ENCODE peak calls at places on chromosomes 1 and 21, in nine cellular contexts. One of them, this sample, is unnamed.

GRCh38 chr1:239792157-239792556 is 299.5 kb upstream of the FMN2 start:
- DNase-seq in GM23338: no peak
- DNase-seq in HCT116: no peak
- DNase-seq in A673: no peak
- DNase-seq in astrocyte: no peak
- DNase-seq in HepG2: no peak
- DNase-seq in K562: no peak
- DNase-seq in GM23248: no peak
- DNase-seq in endothelial cell of umbilical vein: no peak
- DNase-seq in this sample: no peak

GRCh38 chr1:169999357-169999756 is 75.1 kb downstream of the KIFAP3 start:
- DNase-seq in GM23338: no peak
- DNase-seq in HCT116: peak
- DNase-seq in A673: peak
- DNase-seq in astrocyte: peak
- DNase-seq in HepG2: no peak
- DNase-seq in K562: no peak
- DNase-seq in GM23248: peak
- DNase-seq in endothelial cell of umbilical vein: peak
- DNase-seq in this sample: no peak

GRCh38 chr1:156700731-156701130 is 4.7 kb downstream of the CRABP2 start:
- DNase-seq in GM23338: no peak
- DNase-seq in HCT116: no peak
- DNase-seq in A673: no peak
- DNase-seq in astrocyte: no peak
- DNase-seq in HepG2: no peak
- DNase-seq in K562: no peak
- DNase-seq in GM23248: no peak
- DNase-seq in endothelial cell of umbilical vein: no peak
- DNase-seq in this sample: no peak

GRCh38 chr1:39250460-39251240 is 46.2 kb downstream of the MACF1 start:
- DNase-seq in GM23338: no peak
- DNase-seq in HCT116: no peak
- DNase-seq in A673: peak
- DNase-seq in astrocyte: peak
- DNase-seq in HepG2: no peak
- DNase-seq in K562: no peak
- DNase-seq in GM23248: peak
- DNase-seq in endothelial cell of umbilical vein: no peak
- DNase-seq in this sample: no peak

GRCh38 chr21:15444118-15444960 is 285.4 kb upstream of the USP25 start:
- DNase-seq in GM23338: peak
- DNase-seq in HCT116: no peak
- DNase-seq in A673: no peak
- DNase-seq in astrocyte: no peak
- DNase-seq in HepG2: peak
- DNase-seq in K562: no peak
- DNase-seq in GM23248: no peak
- DNase-seq in endothelial cell of umbilical vein: no peak
- DNase-seq in this sample: no peak

GRCh38 chr1:184866991-184867788 is 107.1 kb downstream of the NIBAN1 start:
- DNase-seq in GM23338: no peak
- DNase-seq in HCT116: no peak
- DNase-seq in A673: peak
- DNase-seq in astrocyte: peak
- DNase-seq in HepG2: no peak
- DNase-seq in K562: no peak
- DNase-seq in GM23248: peak
- DNase-seq in endothelial cell of umbilical vein: no peak
- DNase-seq in this sample: no peak

GRCh38 chr1:241810769-241811402 is 37.1 kb upstream of the EXO1 start:
- DNase-seq in GM23338: no peak
- DNase-seq in HCT116: no peak
- DNase-seq in A673: no peak
- DNase-seq in astrocyte: no peak
- DNase-seq in HepG2: no peak
- DNase-seq in K562: no peak
- DNase-seq in GM23248: no peak
- DNase-seq in endothelial cell of umbilical vein: no peak
- DNase-seq in this sample: no peak

GRCh38 chr1:226723640-226724532 is 15.2 kb downstream of the ITPKB start:
- DNase-seq in GM23338: peak
- DNase-seq in HCT116: no peak
- DNase-seq in A673: peak
- DNase-seq in astrocyte: peak
- DNase-seq in HepG2: no peak
- DNase-seq in K562: peak
- DNase-seq in GM23248: peak
- DNase-seq in endothelial cell of umbilical vein: peak
- DNase-seq in this sample: no peak

GRCh38 chr1:53219711-53220110 is 723 bp downstream of the CZIB start:
- DNase-seq in GM23338: no peak
- DNase-seq in HCT116: no peak
- DNase-seq in A673: no peak
- DNase-seq in astrocyte: no peak
- DNase-seq in HepG2: no peak
- DNase-seq in K562: no peak
- DNase-seq in GM23248: peak
- DNase-seq in endothelial cell of umbilical vein: peak
- DNase-seq in this sample: no peak

GRCh38 chr1:53218201-53218600 is 2.2 kb downstream of the CZIB start:
- DNase-seq in GM23338: no peak
- DNase-seq in HCT116: no peak
- DNase-seq in A673: no peak
- DNase-seq in astrocyte: no peak
- DNase-seq in HepG2: no peak
- DNase-seq in K562: no peak
- DNase-seq in GM23248: no peak
- DNase-seq in endothelial cell of umbilical vein: no peak
- DNase-seq in this sample: no peak

GRCh38 chr1:53220962-53221286 is 490 bp upstream of the CZIB start:
- DNase-seq in GM23338: no peak
- DNase-seq in HCT116: no peak
- DNase-seq in A673: peak
- DNase-seq in astrocyte: no peak
- DNase-seq in HepG2: no peak
- DNase-seq in K562: no peak
- DNase-seq in GM23248: no peak
- DNase-seq in endothelial cell of umbilical vein: no peak
- DNase-seq in this sample: no peak

GRCh38 chr1:53214541-53214940 is 5.9 kb downstream of the CZIB start:
- DNase-seq in GM23338: no peak
- DNase-seq in HCT116: no peak
- DNase-seq in A673: no peak
- DNase-seq in astrocyte: no peak
- DNase-seq in HepG2: no peak
- DNase-seq in K562: no peak
- DNase-seq in GM23248: no peak
- DNase-seq in endothelial cell of umbilical vein: no peak
- DNase-seq in this sample: no peak

DNA sequence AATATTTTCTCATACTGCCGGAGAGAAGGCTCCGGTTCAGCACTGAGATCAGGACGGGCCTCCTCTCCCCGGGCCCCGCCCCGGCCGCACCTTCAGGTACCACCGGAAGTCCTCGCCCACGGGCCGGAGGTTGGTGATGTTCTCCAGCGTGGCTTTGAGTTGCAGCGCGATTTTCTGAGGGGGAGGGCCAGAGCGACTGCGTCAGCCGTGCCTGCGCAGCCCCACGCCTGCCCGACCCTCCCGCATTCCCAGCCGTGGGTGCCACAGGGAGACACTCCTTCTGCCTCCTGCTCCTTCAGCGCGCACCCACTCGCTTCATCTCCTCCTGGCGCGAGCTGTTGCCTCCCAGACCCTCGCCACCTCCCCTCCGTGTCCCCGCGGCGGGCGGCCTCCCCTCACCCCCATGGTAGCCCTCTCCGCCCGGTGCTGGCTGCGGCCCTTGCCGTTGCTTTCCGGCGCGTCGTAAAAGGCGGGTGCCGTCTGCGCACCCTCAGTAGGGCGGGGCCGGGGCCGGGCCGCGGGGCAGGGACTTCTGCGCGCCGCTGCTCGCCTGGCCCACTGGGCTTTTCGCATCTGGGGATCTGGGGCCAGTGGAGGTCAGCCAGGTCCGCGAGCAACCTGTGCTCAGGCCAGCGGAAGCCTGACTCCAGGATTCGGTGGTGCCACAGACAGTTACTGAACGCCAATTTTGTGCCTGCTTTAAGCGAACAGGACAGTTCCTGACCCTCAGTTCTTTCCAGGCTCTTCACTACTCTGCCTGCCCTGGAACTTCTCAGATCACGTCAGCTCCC is at the start of gene CZIB:
- DNase-seq in GM23338: peak
- DNase-seq in HCT116: peak
- DNase-seq in A673: peak
- DNase-seq in astrocyte: peak
- DNase-seq in HepG2: peak
- DNase-seq in K562: peak
- DNase-seq in GM23248: peak
- DNase-seq in endothelial cell of umbilical vein: peak
- DNase-seq in this sample: peak
- TF ChIP-seq EZH2 in GM23338: no peak
- TF ChIP-seq EZH2 in HCT116: no peak
- TF ChIP-seq EZH2 in A673: no peak
- TF ChIP-seq EZH2 in astrocyte: no peak
- TF ChIP-seq EZH2 in HepG2: no peak
- TF ChIP-seq EZH2 in K562: no peak
- TF ChIP-seq EZH2 in GM23248: no peak
- TF ChIP-seq EZH2 in endothelial cell of umbilical vein: no peak
- TF ChIP-seq EZH2 in this sample: no peak

DNA sequence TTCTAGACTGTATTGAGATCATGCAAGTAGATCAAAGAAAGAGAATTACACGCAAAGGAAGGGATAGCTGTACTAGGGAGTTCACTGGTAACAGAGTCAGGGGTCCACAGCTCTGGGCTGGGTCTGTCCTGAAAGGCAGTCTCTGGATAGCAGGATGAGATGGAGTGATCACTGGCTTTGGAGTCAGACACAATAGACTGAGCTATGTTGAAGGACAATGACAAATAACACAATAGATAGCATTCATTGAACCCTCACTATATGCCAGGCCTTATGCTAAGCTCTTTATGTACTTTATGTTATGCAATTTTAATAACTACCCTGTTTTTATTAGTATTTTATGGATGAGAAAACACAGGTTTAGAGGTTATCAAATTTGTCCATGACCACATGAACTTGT is 10.0 kb upstream of the DNAJC6 start:
- DNase-seq in GM23338: no peak
- DNase-seq in HCT116: no peak
- DNase-seq in A673: no peak
- DNase-seq in astrocyte: no peak
- DNase-seq in HepG2: no peak
- DNase-seq in K562: no peak
- DNase-seq in GM23248: no peak
- DNase-seq in endothelial cell of umbilical vein: no peak
- DNase-seq in this sample: no peak
- H3K4me3 ChIP-seq in GM23338: no peak
- H3K4me3 ChIP-seq in HCT116: no peak
- H3K4me3 ChIP-seq in A673: no peak
- H3K4me3 ChIP-seq in astrocyte: no peak
- H3K4me3 ChIP-seq in HepG2: no peak
- H3K4me3 ChIP-seq in K562: no peak
- H3K4me3 ChIP-seq in GM23248: no peak
- H3K4me3 ChIP-seq in endothelial cell of umbilical vein: no peak
- H3K4me3 ChIP-seq in this sample: no peak

GRCh38 chr1:212952596-212952995 is 2.3 kb downstream of the VASH2 start:
- DNase-seq in GM23338: no peak
- DNase-seq in HCT116: no peak
- DNase-seq in A673: no peak
- DNase-seq in astrocyte: no peak
- DNase-seq in HepG2: no peak
- DNase-seq in K562: no peak
- DNase-seq in GM23248: no peak
- DNase-seq in endothelial cell of umbilical vein: no peak
- DNase-seq in this sample: no peak

GRCh38 chr1:212949771-212950170 is 570 bp upstream of the VASH2 start:
- DNase-seq in GM23338: no peak
- DNase-seq in HCT116: no peak
- DNase-seq in A673: no peak
- DNase-seq in astrocyte: no peak
- DNase-seq in HepG2: no peak
- DNase-seq in K562: no peak
- DNase-seq in GM23248: no peak
- DNase-seq in endothelial cell of umbilical vein: no peak
- DNase-seq in this sample: no peak

GRCh38 chr1:212946872-212947271 is 3.5 kb upstream of the VASH2 start:
- DNase-seq in GM23338: no peak
- DNase-seq in HCT116: no peak
- DNase-seq in A673: no peak
- DNase-seq in astrocyte: no peak
- DNase-seq in HepG2: no peak
- DNase-seq in K562: no peak
- DNase-seq in GM23248: no peak
- DNase-seq in endothelial cell of umbilical vein: no peak
- DNase-seq in this sample: no peak

GRCh38 chr1:212951058-212951923 is 950 bp downstream of the VASH2 start:
- DNase-seq in GM23338: no peak
- DNase-seq in HCT116: no peak
- DNase-seq in A673: no peak
- DNase-seq in astrocyte: no peak
- DNase-seq in HepG2: no peak
- DNase-seq in K562: no peak
- DNase-seq in GM23248: peak
- DNase-seq in endothelial cell of umbilical vein: no peak
- DNase-seq in this sample: no peak

GRCh38 chr1:212950243-212951057 is at the start of gene VASH2:
- DNase-seq in GM23338: peak
- DNase-seq in HCT116: peak
- DNase-seq in A673: peak
- DNase-seq in astrocyte: peak
- DNase-seq in HepG2: peak
- DNase-seq in K562: peak
- DNase-seq in GM23248: peak
- DNase-seq in endothelial cell of umbilical vein: peak
- DNase-seq in this sample: no peak
- TF ChIP-seq EZH2 in GM23338: no peak
- TF ChIP-seq EZH2 in HCT116: no peak
- TF ChIP-seq EZH2 in A673: no peak
- TF ChIP-seq EZH2 in astrocyte: no peak
- TF ChIP-seq EZH2 in HepG2: no peak
- TF ChIP-seq EZH2 in K562: no peak
- TF ChIP-seq EZH2 in GM23248: peak
- TF ChIP-seq EZH2 in endothelial cell of umbilical vein: no peak
- TF ChIP-seq EZH2 in this sample: no peak

DNA sequence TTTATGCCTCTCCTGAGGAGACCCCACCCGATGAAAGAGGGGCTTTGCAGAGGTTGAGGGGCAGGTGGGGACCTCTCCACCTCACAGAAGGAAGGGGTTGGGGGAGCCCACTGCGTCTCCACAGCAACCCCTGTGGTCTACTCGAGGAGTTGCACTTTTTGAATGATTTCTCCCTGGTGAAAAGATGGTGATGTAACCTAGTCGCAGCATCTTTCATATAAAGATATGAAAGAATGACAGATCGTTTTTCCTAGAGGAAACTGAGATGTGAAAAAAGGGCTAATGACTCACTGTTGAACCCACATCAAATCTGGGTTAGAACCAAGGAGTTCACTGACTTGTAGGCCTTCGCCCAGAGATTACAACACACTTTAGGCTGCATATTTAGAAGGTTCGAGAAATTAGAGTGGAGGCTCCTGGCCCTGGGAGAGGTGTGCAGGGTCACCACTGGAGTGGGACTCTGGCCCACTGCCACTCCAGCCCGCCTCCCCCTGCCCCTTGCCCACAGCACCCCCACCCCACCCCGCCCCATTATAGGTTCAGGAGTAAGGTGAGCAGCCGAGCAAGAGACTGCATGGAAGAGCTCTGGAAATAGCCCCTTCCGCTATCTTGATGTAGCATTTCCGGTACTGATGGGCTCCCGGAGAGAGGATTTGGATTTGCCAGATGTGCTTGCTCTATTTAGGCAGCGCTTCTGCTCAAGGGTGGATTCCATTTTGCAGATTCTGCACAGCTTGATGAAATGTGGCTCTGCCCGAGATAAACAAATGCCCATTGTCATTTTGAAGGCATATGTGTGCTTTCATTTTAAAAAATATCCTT is 6.7 kb downstream of the TGFB2 start:
- DNase-seq in GM23338: peak
- DNase-seq in HCT116: no peak
- DNase-seq in A673: peak
- DNase-seq in astrocyte: peak
- DNase-seq in HepG2: no peak
- DNase-seq in K562: no peak
- DNase-seq in GM23248: peak
- DNase-seq in endothelial cell of umbilical vein: peak
- DNase-seq in this sample: peak
- H3K4me3 ChIP-seq in GM23338: no peak
- H3K4me3 ChIP-seq in HCT116: no peak
- H3K4me3 ChIP-seq in A673: peak
- H3K4me3 ChIP-seq in astrocyte: peak
- H3K4me3 ChIP-seq in HepG2: no peak
- H3K4me3 ChIP-seq in K562: no peak
- H3K4me3 ChIP-seq in GM23248: peak
- H3K4me3 ChIP-seq in endothelial cell of umbilical vein: no peak
- H3K4me3 ChIP-seq in this sample: no peak

This sample was measured in DND-41.